ENCODE peak calls at places on chromosomes 7 and 10, in five cellular contexts. U is EH, W is BE2C, F is dorsolateral prefrontal cortex, P is RWPE1. X is an unnamed sample.

GRCh38 chr10:118594392-118595063 is 920 bp downstream of the PRLHR start:
- DNase-seq in U (peak; percentile 24), W (peak; percentile 34), F (no peak), P (peak; percentile 34), X (no peak)

GRCh38 chr10:59991661-59992060 is 85.3 kb upstream of the CCDC6 start:
- DNase-seq in U (peak; percentile 1), W (peak; percentile 41), F (no peak), P (peak; percentile 63), X (no peak)

GRCh38 chr7:143355450-143356385 is 6.8 kb downstream of the FAM131B start:
- DNase-seq in U (no peak), W (no peak), F (no peak), P (no peak), X (no peak)

GRCh38 chr10:7697304-7697822 is 5.8 kb upstream of the ITIH2 start:
- DNase-seq in U (no peak), W (no peak), F (no peak), P (no peak), X (no peak)

GRCh38 chr10:68301790-68302502 is 29.9 kb upstream of the HNRNPH3 start:
- DNase-seq in U (peak; percentile 70), W (no peak), F (no peak), P (peak; percentile 62), X (peak; percentile 69)

GRCh38 chr7:124799448-124799847 is 33.9 kb upstream of the GPR37 start:
- DNase-seq in U (no peak), W (no peak), F (no peak), P (no peak), X (no peak)

GRCh38 chr7:71633571-71634008 is 501.6 kb downstream of the GALNT17 start:
- DNase-seq in U (peak; percentile 7), W (no peak), F (no peak), P (peak; percentile 66), X (peak; percentile 43)

GRCh38 chr10:124707546-124707945 is 36.6 kb downstream of the FAM53B start:
- DNase-seq in U (no peak), W (no peak), F (no peak), P (no peak), X (no peak)

GRCh38 chr7:31982962-31983361 is 87.2 kb downstream of the PDE1C start:
- DNase-seq in U (peak; percentile 38), W (no peak), F (no peak), P (no peak), X (no peak)

GRCh38 chr10:102121739-102122372 is 1.7 kb upstream of the LDB1 start:
- DNase-seq in U (peak; percentile 55), W (no peak), F (no peak), P (no peak), X (peak; percentile 30)

GRCh38 chr10:43160067-43160918 is 22.0 kb downstream of the CSGALNACT2 start:
- DNase-seq in U (peak; percentile 70), W (no peak), F (no peak), P (peak; percentile 26), X (peak; percentile 57)